ENCODE peak calls at places on chromosomes 5 and 9, in four cellular contexts. A is HL-60, H is K562, D is GM12878. Y is an unnamed sample.
A peak's percentile ranks its signal among the peaks of the same experiment; 100 is the strongest.

GRCh38 chr9:76394896-76395244 is 644 bp upstream of the RFK start:
- DNase-seq in A (peak; percentile 91), H (peak; percentile 86), D (peak; percentile 23), Y (peak; percentile 16)

GRCh38 chr9:134159566-134160245 is 4.7 kb downstream of the RNU6ATAC start:
- DNase-seq in A (no peak), H (no peak), D (no peak), Y (no peak)

GRCh38 chr5:66469684-66470083 is 126.5 kb upstream of the MAST4 start:
- DNase-seq in A (no peak), H (no peak), D (no peak), Y (no peak)

GRCh38 chr9:100324594-100325200 is 28.0 kb downstream of the TEX10 start:
- DNase-seq in A (no peak), H (peak; percentile 42), D (no peak), Y (no peak)

GRCh38 chr5:156879665-156880285 is 29.7 kb downstream of the PPP1R2B start:
- DNase-seq in A (no peak), H (no peak), D (peak; percentile 39), Y (no peak)

GRCh38 chr5:59542841-59543825 is 350.4 kb downstream of the PDE4D start:
- DNase-seq in A (no peak), H (no peak), D (no peak), Y (no peak)

GRCh38 chr5:135089912-135090311 is 55.9 kb upstream of the PITX1 start:
- DNase-seq in A (no peak), H (no peak), D (no peak), Y (no peak)

GRCh38 chr9:106403081-106403480 is 459.9 kb upstream of the ZNF462 start:
- DNase-seq in A (no peak), H (no peak), D (no peak), Y (no peak)

GRCh38 chr5:35198096-35198495 is 32.2 kb downstream of the PRLR start:
- DNase-seq in A (no peak), H (no peak), D (no peak), Y (no peak)

GRCh38 chr5:52915176-52915875 is 73.8 kb upstream of the ITGA2 start:
- DNase-seq in A (peak; percentile 47), H (peak; percentile 65), D (peak; percentile 27), Y (peak; percentile 37)

GRCh38 chr5:154473581-154474266 is 4.3 kb downstream of the HAND1 start:
- DNase-seq in A (no peak), H (no peak), D (no peak), Y (no peak)

GRCh38 chr5:59021837-59022514 is 439.1 kb downstream of the RAB3C start:
- DNase-seq in A (no peak), H (no peak), D (no peak), Y (no peak)

GRCh38 chr5:89885670-89886069 is 523.9 kb downstream of the CETN3 start:
- DNase-seq in A (no peak), H (no peak), D (no peak), Y (no peak)

GRCh38 chr5:168752416-168753190 is 173.4 kb upstream of the PANK3 start:
- DNase-seq in A (no peak), H (no peak), D (no peak), Y (no peak)

GRCh38 chr9:73773896-73774295 is 622.2 kb downstream of the ANXA1 start:
- DNase-seq in A (no peak), H (no peak), D (no peak), Y (no peak)

GRCh38 chr5:10789021-10789420 is 28.0 kb upstream of the DAP start:
- DNase-seq in A (no peak), H (peak; percentile 20), D (no peak), Y (no peak)

GRCh38 chr5:81842795-81843377 is 92.0 kb upstream of the SSBP2 start:
- DNase-seq in A (no peak), H (no peak), D (no peak), Y (no peak)

GRCh38 chr9:97617939-97618416 is 15.2 kb downstream of the TSTD2 start:
- DNase-seq in A (no peak), H (no peak), D (no peak), Y (no peak)

GRCh38 chr5:78473747-78474146 is 113.3 kb downstream of the SCAMP1 start:
- DNase-seq in A (no peak), H (peak; percentile 67), D (no peak), Y (no peak)

GRCh38 chr5:169670769-169671525 is 33.9 kb downstream of the DOCK2 start:
- DNase-seq in A (no peak), H (no peak), D (peak; percentile 80), Y (no peak)

GRCh38 chr9:117434568-117434967 is 19.7 kb upstream of the ASTN2 start:
- DNase-seq in A (no peak), H (no peak), D (no peak), Y (no peak)

GRCh38 chr9:35664531-35665470 is at the start of gene ARHGEF39:
- DNase-seq in A (peak; percentile 83), H (peak; percentile 88), D (no peak), Y (peak; percentile 89)

GRCh38 chr9:90180374-90180773 is 462.2 kb downstream of the DIRAS2 start:
- DNase-seq in A (no peak), H (no peak), D (no peak), Y (no peak)

GRCh38 chr5:178116406-178116885 is 3.1 kb downstream of the N4BP3 start:
- DNase-seq in A (peak; percentile 16), H (peak; percentile 44), D (peak; percentile 87), Y (no peak)

GRCh38 chr5:124104344-124104743 is 592.4 kb downstream of the CSNK1G3 start:
- DNase-seq in A (no peak), H (no peak), D (no peak), Y (no peak)

GRCh38 chr9:108088916-108089315 is 599.3 kb upstream of the KLF4 start:
- DNase-seq in A (no peak), H (no peak), D (no peak), Y (no peak)

GRCh38 chr5:73818357-73818756 is 192.4 kb downstream of the ARHGEF28 start:
- DNase-seq in A (no peak), H (no peak), D (no peak), Y (no peak)

GRCh38 chr9:1994180-1994579 is 21.0 kb upstream of the SMARCA2 start:
- DNase-seq in A (no peak), H (no peak), D (no peak), Y (no peak)

GRCh38 chr5:55159763-55160492 is at the start of gene GPX8:
- DNase-seq in A (no peak), H (peak; percentile 52), D (no peak), Y (no peak)

GRCh38 chr5:140882591-140882899 is 621 bp downstream of the PCDHA13 start:
- DNase-seq in A (no peak), H (no peak), D (no peak), Y (no peak)

GRCh38 chr5:134509308-134510040 is 16.0 kb upstream of the JADE2 start:
- DNase-seq in A (no peak), H (no peak), D (no peak), Y (no peak)

GRCh38 chr5:35360671-35361070 is 130.4 kb upstream of the PRLR start:
- DNase-seq in A (no peak), H (no peak), D (no peak), Y (no peak)

GRCh38 chr5:153659337-153659736 is 168.9 kb downstream of the GRIA1 start:
- DNase-seq in A (no peak), H (no peak), D (no peak), Y (no peak)

GRCh38 chr5:134904621-134905245 is at the start of gene PCBD2:
- DNase-seq in A (peak; percentile 84), H (peak; percentile 94), D (peak; percentile 73), Y (peak; percentile 74)

GRCh38 chr9:92610470-92611420 is 59.2 kb downstream of the IPPK start:
- DNase-seq in A (no peak), H (no peak), D (no peak), Y (no peak)

GRCh38 chr5:59187772-59188347 is 605.0 kb downstream of the RAB3C start:
- DNase-seq in A (no peak), H (no peak), D (no peak), Y (no peak)

GRCh38 chr5:68255305-68256130 is 40.0 kb downstream of the PIK3R1 start:
- DNase-seq in A (no peak), H (no peak), D (no peak), Y (no peak)
- TF ChIP-seq SPI1 in A (no peak), H (no peak), D (no peak), Y (no peak)

GRCh38 chr9:72526901-72527800 is 5.7 kb downstream of the TMC1 start:
- DNase-seq in A (peak; percentile 81), H (peak; percentile 48), D (peak; percentile 77), Y (no peak)
- TF ChIP-seq SPI1 in A (no peak), H (no peak), D (no peak), Y (no peak)

GRCh38 chr5:85591311-85591710 is 1026.4 kb upstream of the COX7C start:
- DNase-seq in A (no peak), H (no peak), D (no peak), Y (no peak)
- TF ChIP-seq SPI1 in A (no peak), H (no peak), D (no peak), Y (no peak)

DNA sequence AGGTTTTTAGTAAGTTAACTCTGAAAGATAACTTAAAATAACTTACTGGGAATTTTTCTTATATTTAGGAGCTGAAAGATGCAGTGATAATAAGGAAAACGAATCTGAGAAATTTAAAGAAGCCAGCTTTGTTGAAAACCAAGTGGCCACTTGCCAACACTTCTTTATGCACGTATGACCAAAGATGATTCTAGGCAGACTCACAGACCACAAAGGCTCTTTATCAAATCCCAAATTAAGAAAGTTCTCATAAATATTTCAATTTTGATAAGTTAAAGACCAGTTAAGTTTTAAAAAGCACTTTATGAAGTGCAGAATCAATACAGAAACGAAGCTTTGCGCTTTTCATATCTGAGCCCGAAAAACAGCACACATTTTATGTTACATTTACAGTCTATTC is 1.5 kb downstream of the AFF4 start:
- DNase-seq in A (no peak), H (peak; percentile 41), D (no peak), Y (no peak)
- TF ChIP-seq SPI1 in A (no peak), H (no peak), D (no peak), Y (no peak)

GRCh38 chr5:120942551-120942950 is 478.5 kb downstream of the PRR16 start:
- DNase-seq in A (no peak), H (no peak), D (no peak), Y (no peak)
- TF ChIP-seq SPI1 in A (no peak), H (no peak), D (no peak), Y (no peak)

Y was measured in GM12891.